ENCODE peak calls at places on chromosomes 1 and 21, in six cellular contexts. O is A549, Y is K562, L is GM12878, F is endothelial cell of umbilical vein, J is HepG2. C is an unnamed sample.

GRCh38 chr1:39779821-39780220 is 8.7 kb upstream of the OXCT2 start:
- DNase-seq in O (no peak), Y (no peak), L (no peak), F (no peak), J (no peak), C (no peak)

GRCh38 chr21:31873696-31874599 is 1.1 kb downstream of the HUNK start:
- DNase-seq in O (peak), Y (peak), L (no peak), F (no peak), J (no peak), C (peak)

GRCh38 chr1:186042216-186042615 is 308.0 kb downstream of the HMCN1 start:
- DNase-seq in O (no peak), Y (no peak), L (no peak), F (no peak), J (no peak), C (no peak)

GRCh38 chr1:3211996-3212395 is 143.0 kb downstream of the PRDM16 start:
- DNase-seq in O (no peak), Y (no peak), L (no peak), F (no peak), J (no peak), C (no peak)

GRCh38 chr1:88300864-88301263 is 383.2 kb upstream of the PKN2 start:
- DNase-seq in O (no peak), Y (no peak), L (no peak), F (no peak), J (no peak), C (no peak)

GRCh38 chr1:111894497-111894896 is 95.0 kb downstream of the KCND3 start:
- DNase-seq in O (no peak), Y (no peak), L (no peak), F (no peak), J (no peak), C (no peak)

GRCh38 chr1:95007687-95008086 is 65.1 kb downstream of the ALG14 start:
- DNase-seq in O (no peak), Y (no peak), L (no peak), F (no peak), J (no peak), C (no peak)

GRCh38 chr1:172145231-172145651 is 275.2 kb upstream of the C1orf105 start:
- DNase-seq in O (no peak), Y (no peak), L (no peak), F (peak), J (no peak), C (no peak)

GRCh38 chr1:100552922-100553321 is 15.0 kb downstream of the GPR88 start:
- DNase-seq in O (no peak), Y (no peak), L (no peak), F (no peak), J (no peak), C (no peak)

GRCh38 chr21:34890258-34890723 is 158.8 kb downstream of the RUNX1 start:
- DNase-seq in O (no peak), Y (no peak), L (no peak), F (no peak), J (peak), C (no peak)

GRCh38 chr21:45383111-45383614 is 21.8 kb upstream of the COL18A1 start:
- DNase-seq in O (no peak), Y (peak), L (no peak), F (no peak), J (peak), C (no peak)

GRCh38 chr1:236975461-236975860 is 28.8 kb downstream of the MT1HL1 start:
- DNase-seq in O (no peak), Y (no peak), L (no peak), F (no peak), J (no peak), C (no peak)

GRCh38 chr1:91585502-91585901 is 84.9 kb downstream of the CDC7 start:
- DNase-seq in O (no peak), Y (no peak), L (no peak), F (no peak), J (no peak), C (no peak)

GRCh38 chr1:65606426-65606825 is 186.0 kb downstream of the LEPR start:
- DNase-seq in O (no peak), Y (no peak), L (no peak), F (peak), J (no peak), C (no peak)

GRCh38 chr1:41891403-41891896 is 27.3 kb downstream of the HIVEP3 start:
- DNase-seq in O (no peak), Y (no peak), L (peak), F (peak), J (peak), C (peak)

GRCh38 chr1:85603086-85603485 is 22.5 kb downstream of the CCN1 start:
- DNase-seq in O (no peak), Y (no peak), L (no peak), F (no peak), J (no peak), C (no peak)

GRCh38 chr1:64960731-64961130 is 5.6 kb downstream of the JAK1 start:
- DNase-seq in O (no peak), Y (no peak), L (peak), F (no peak), J (no peak), C (no peak)

GRCh38 chr1:37763791-37764741 is 854 bp downstream of the EPHA10 start:
- DNase-seq in O (no peak), Y (peak), L (no peak), F (peak), J (peak), C (peak)

GRCh38 chr1:59814180-59814900 is 409 bp upstream of the HOOK1 start:
- DNase-seq in O (peak), Y (no peak), L (peak), F (no peak), J (peak), C (no peak)
- TF ChIP-seq MYC in O (no peak), Y (no peak), L (no peak), F (no peak), J (peak), C (no peak)

DNA sequence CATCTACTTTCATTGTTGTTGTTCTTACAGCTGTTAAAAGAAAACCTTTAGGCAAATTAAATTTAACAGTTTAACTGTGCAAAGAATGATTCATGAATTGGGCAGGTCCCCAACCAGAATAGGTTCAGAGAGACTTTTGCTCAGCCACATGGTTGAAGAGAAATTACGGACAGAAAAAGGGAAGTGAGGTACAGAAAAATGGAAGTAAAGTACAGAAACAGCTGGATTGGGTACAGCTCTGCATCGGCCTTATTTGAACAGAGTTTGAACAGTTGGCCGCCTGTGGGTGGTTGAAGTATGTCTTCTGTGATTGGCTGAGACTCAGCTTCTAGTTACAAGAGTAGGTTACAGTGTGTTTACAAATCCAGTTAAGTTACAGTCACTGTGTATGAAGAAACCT is 210.1 kb downstream of the FGGY start:
- DNase-seq in O (no peak), Y (no peak), L (peak), F (no peak), J (no peak), C (peak)
- TF ChIP-seq MAX in O (no peak), Y (no peak), L (no peak), F (no peak), J (no peak), C (peak)

DNA sequence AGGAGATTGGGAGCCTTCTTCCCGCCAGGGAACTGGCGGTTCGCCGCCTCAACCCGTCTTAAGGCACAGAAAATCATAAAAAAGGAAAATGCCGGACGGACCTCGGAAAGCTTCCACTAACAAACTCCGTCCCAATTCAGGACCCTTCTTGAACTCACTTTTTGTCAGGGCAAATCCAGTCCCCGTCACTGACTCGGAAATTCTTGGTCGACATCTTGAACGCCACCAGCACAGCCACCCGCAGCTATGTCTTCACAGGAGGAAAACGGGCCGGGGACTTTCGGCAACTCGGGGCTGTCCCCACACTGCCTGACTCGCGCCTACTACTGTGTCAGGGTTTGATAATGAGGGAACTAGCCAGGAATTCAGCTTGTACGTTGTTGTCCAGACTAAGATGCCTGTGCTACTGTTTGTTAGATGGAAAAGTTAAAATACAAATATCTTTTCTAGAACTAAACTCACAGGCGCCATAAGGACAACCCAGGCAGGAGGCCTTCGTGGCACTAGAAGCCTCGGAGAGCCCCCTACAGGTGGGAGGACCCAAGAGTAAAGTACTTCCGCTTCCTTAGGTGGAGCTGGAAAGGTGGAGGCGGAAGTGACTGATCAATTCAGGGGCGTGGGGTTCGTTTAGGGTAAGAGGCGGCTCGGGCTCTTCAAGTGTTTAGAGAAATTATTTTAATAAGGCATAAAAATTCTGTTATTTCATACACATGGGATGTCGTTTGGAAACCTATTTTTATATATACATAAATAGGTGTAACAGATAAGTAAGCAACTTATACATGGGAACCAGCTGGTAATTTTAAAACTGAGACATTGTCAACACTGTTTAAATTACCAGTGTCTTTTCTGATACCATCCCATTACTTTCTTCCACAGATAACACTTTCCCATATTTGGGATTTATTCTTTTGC is at the start of gene ZRANB2:
- DNase-seq in O (peak), Y (peak), L (peak), F (peak), J (peak), C (peak)
- TF ChIP-seq POLR2A in O (peak), Y (peak), L (peak), F (peak), J (peak), C (peak)

DNA sequence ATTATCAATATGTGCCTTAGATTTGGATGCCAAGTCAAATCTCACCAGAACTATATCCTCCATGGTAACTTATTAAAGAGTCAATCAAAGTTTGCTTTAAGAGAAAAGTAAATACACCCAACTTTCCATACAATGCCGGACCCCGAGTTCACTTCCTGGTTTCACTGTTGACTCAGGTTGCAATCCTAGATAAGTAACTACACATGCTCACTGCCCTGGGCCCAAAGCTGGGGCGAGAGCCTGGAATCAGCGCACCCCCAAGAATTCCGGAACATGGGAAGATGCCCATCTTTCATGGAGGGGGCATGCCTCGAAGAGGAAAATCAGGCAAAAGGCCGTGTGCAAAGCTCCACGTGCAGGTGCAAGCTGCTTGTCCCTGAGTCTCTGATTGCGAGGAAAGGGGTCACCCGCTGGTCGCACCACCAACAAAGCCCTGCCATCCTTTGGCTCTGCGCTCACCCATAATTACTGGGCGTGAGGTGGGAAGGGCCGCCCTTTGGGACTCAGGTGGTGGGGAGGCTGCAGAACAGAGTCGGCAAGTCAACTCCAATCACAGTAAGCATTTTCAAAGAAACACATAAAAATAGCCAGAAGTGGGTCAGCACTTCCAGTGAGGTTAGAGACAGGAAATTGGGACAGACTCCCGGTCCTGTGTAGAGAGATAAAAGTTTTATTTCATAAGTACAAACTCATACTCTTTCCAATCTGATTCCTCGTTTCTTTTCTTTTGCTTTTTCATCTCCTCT is 167.7 kb downstream of the TOMM20 start:
- DNase-seq in O (peak), Y (no peak), L (no peak), F (peak), J (peak), C (peak)
- TF ChIP-seq MYC in O (peak), Y (peak), L (no peak), F (no peak), J (peak), C (peak)

GRCh38 chr1:159853417-159853816 is 9.0 kb downstream of the VSIG8 start:
- DNase-seq in O (no peak), Y (no peak), L (no peak), F (no peak), J (no peak), C (no peak)

GRCh38 chr1:159856576-159856975 is 5.9 kb downstream of the VSIG8 start:
- DNase-seq in O (no peak), Y (no peak), L (no peak), F (no peak), J (no peak), C (no peak)

GRCh38 chr1:159855709-159856108 is 6.7 kb downstream of the VSIG8 start:
- DNase-seq in O (no peak), Y (no peak), L (no peak), F (no peak), J (no peak), C (no peak)

GRCh38 chr1:159854693-159855192 is 7.7 kb downstream of the VSIG8 start:
- DNase-seq in O (peak), Y (peak), L (no peak), F (peak), J (peak), C (peak)

GRCh38 chr1:159854101-159854692 is 8.3 kb downstream of the VSIG8 start:
- DNase-seq in O (peak), Y (no peak), L (no peak), F (peak), J (no peak), C (peak)
- TF ChIP-seq MAX in O (no peak), Y (no peak), L (no peak), F (no peak), J (no peak), C (no peak)

GRCh38 chr1:161021168-161021958 is 411 bp upstream of the F11R start:
- DNase-seq in O (peak), Y (peak), L (peak), F (peak), J (peak), C (peak)
- TF ChIP-seq POLR2A in O (peak), Y (peak), L (peak), F (no peak), J (peak), C (peak)

C was measured in NB4.